ENCODE peak calls at places on chromosomes 7 and 10, in nine cellular contexts. V is ascending aorta; U is activated CD4-positive, alpha-beta T cell treated with anti-CD3 and anti-CD28 coated beads, Interleukin-2, amount 10 ng/mL, durations not matched to agents 7 days and 5 days; W is Daoy; A is H4; I is effector memory CD8-positive, alpha-beta T cell; P is A549; S is pulmonary artery endothelial cell; M is RKO. C is an unnamed sample.

GRCh38 chr10:95395947-95396449 is 105.2 kb upstream of the PDLIM1 start:
- DNase-seq in I (no peak), M (no peak), V (no peak), A (no peak), W (no peak), P (no peak), S (no peak), U (no peak), C (no peak)

GRCh38 chr7:141660259-141660658 is 41.7 kb downstream of the DENND11 start:
- DNase-seq in U (no peak), W (no peak), V (peak), M (no peak), S (peak), P (no peak), A (no peak), I (no peak), C (no peak)

GRCh38 chr7:79282882-79283602 is 170.4 kb downstream of the MAGI2 start:
- DNase-seq in V (no peak), W (peak), S (no peak), P (peak), I (no peak), A (peak), U (no peak), M (peak), C (no peak)

GRCh38 chr7:71896535-71896934 is 515.6 kb downstream of the CALN1 start:
- DNase-seq in A (no peak), W (no peak), M (no peak), U (no peak), I (no peak), P (no peak), V (no peak), S (no peak), C (no peak)

GRCh38 chr7:111107576-111107975 is 16.6 kb downstream of the LRRN3 start:
- DNase-seq in V (no peak), S (no peak), W (no peak), A (no peak), U (no peak), P (no peak), I (no peak), M (no peak), C (no peak)

GRCh38 chr10:80468806-80469421 is 14.8 kb downstream of the TSPAN14 start:
- DNase-seq in M (no peak), W (no peak), V (no peak), P (no peak), A (no peak), U (peak), I (peak), S (no peak), C (no peak)

GRCh38 chr7:391411-391951 is 101.5 kb downstream of the FOXL3 start:
- DNase-seq in M (no peak), W (no peak), V (no peak), I (no peak), S (no peak), U (no peak), A (no peak), P (no peak), C (no peak)

GRCh38 chr7:41696323-41696916 is 6.5 kb downstream of the INHBA start:
- DNase-seq in U (peak), P (peak), M (peak), S (peak), I (no peak), V (no peak), A (peak), W (peak), C (no peak)

GRCh38 chr10:124592101-124592500 is 130.5 kb downstream of the LHPP start:
- DNase-seq in S (no peak), W (no peak), U (no peak), P (no peak), V (no peak), I (no peak), M (no peak), A (no peak), C (no peak)

GRCh38 chr7:24715661-24716479 is 41.4 kb downstream of the GSDME start:
- DNase-seq in U (no peak), P (peak), I (no peak), V (no peak), A (peak), M (peak), W (peak), S (peak), C (peak)

GRCh38 chr7:43044521-43044920 is 67.9 kb upstream of the HECW1 start:
- DNase-seq in S (no peak), I (no peak), M (no peak), P (no peak), W (no peak), A (no peak), V (no peak), U (no peak), C (no peak)

GRCh38 chr10:89164080-89164479 is 43.0 kb downstream of the CH25H start:
- DNase-seq in A (no peak), P (no peak), I (no peak), M (no peak), V (no peak), W (no peak), S (no peak), U (no peak), C (no peak)

GRCh38 chr7:43211276-43211675 is 98.8 kb downstream of the HECW1 start:
- DNase-seq in A (no peak), U (no peak), M (peak), P (peak), S (no peak), V (no peak), W (no peak), I (no peak), C (no peak)

GRCh38 chr10:29174389-29174788 is 114.5 kb upstream of the LYZL1 start:
- DNase-seq in W (no peak), V (no peak), M (peak), S (no peak), U (no peak), A (no peak), I (no peak), P (peak), C (no peak)

GRCh38 chr10:127919418-127920191 is 12.7 kb downstream of the PTPRE start:
- DNase-seq in U (no peak), S (no peak), P (peak), V (no peak), W (peak), I (no peak), A (peak), M (peak), C (no peak)

GRCh38 chr7:18666107-18666728 is 170.7 kb downstream of the HDAC9 start:
- DNase-seq in A (peak), S (peak), P (peak), V (peak), M (peak), U (peak), W (peak), I (peak), C (no peak)

GRCh38 chr7:80450621-80451308 is 61.1 kb downstream of the GNAT3 start:
- DNase-seq in P (peak), M (no peak), V (no peak), I (no peak), W (no peak), S (no peak), A (peak), U (no peak), C (no peak)

GRCh38 chr7:149321978-149322541 is 60.1 kb downstream of the ZNF783 start:
- DNase-seq in W (no peak), I (no peak), M (no peak), V (no peak), U (no peak), A (peak), S (no peak), P (no peak), C (no peak)

GRCh38 chr10:70756710-70757360 is 28.3 kb downstream of the TBATA start:
- DNase-seq in W (no peak), P (no peak), M (no peak), S (no peak), I (no peak), V (no peak), A (no peak), U (no peak), C (no peak)

GRCh38 chr7:28520074-28521015 is 108.0 kb downstream of the CREB5 start:
- DNase-seq in A (no peak), M (no peak), U (no peak), S (no peak), P (no peak), V (no peak), I (no peak), W (no peak), C (no peak)

GRCh38 chr10:131812736-131813604 is 87.8 kb upstream of the PPP2R2D start:
- DNase-seq in V (no peak), W (no peak), P (no peak), S (no peak), U (no peak), A (no peak), M (no peak), I (no peak), C (peak)

GRCh38 chr7:2687881-2688318 is at the start of gene AMZ1:
- DNase-seq in I (no peak), U (no peak), S (no peak), W (peak), P (no peak), M (no peak), A (no peak), V (no peak), C (no peak)

GRCh38 chr7:41652265-41652664 is 50.6 kb downstream of the INHBA start:
- DNase-seq in M (no peak), S (no peak), P (no peak), I (no peak), W (no peak), A (no peak), U (no peak), V (no peak), C (no peak)

GRCh38 chr7:104550362-104550761 is 222.0 kb downstream of the LHFPL3 start:
- DNase-seq in P (no peak), A (no peak), V (no peak), M (no peak), I (no peak), U (no peak), S (no peak), W (peak), C (no peak)

GRCh38 chr10:77800738-77801266 is 125.8 kb downstream of the DLG5 start:
- DNase-seq in W (no peak), I (no peak), A (no peak), V (no peak), U (no peak), M (no peak), P (no peak), S (no peak), C (no peak)

GRCh38 chr10:76906221-76906620 is 731.4 kb downstream of the KCNMA1 start:
- DNase-seq in M (no peak), W (no peak), V (no peak), S (no peak), U (no peak), A (no peak), P (no peak), I (no peak), C (no peak)

GRCh38 chr10:34780818-34781380 is 34.2 kb downstream of the PARD3 start:
- DNase-seq in W (peak), P (no peak), M (no peak), I (no peak), V (no peak), A (peak), S (no peak), U (no peak), C (no peak)

GRCh38 chr10:131899695-131900349 is 986 bp upstream of the PPP2R2D start:
- DNase-seq in P (no peak), S (no peak), W (peak), M (no peak), V (no peak), I (no peak), U (no peak), A (no peak), C (no peak)

GRCh38 chr10:120978589-120979252 is 127.6 kb downstream of the WDR11 start:
- DNase-seq in W (no peak), M (no peak), I (no peak), P (no peak), S (no peak), U (no peak), V (no peak), A (peak), C (no peak)

GRCh38 chr10:114499630-114500190 is 95.4 kb upstream of the AFAP1L2 start:
- DNase-seq in I (no peak), V (no peak), U (peak), A (no peak), P (no peak), W (no peak), S (no peak), M (no peak), C (no peak)

GRCh38 chr10:10364916-10365315 is 652.8 kb upstream of the CELF2 start:
- DNase-seq in U (no peak), V (no peak), P (no peak), M (no peak), S (no peak), A (no peak), I (no peak), W (no peak), C (no peak)

GRCh38 chr10:86330778-86331763 is 35.5 kb downstream of the GRID1 start:
- DNase-seq in V (no peak), W (no peak), I (no peak), P (no peak), M (no peak), S (no peak), A (no peak), U (no peak), C (no peak)

GRCh38 chr7:29214056-29214455 is 19.5 kb downstream of the CHN2 start:
- DNase-seq in S (no peak), U (no peak), I (no peak), A (no peak), W (no peak), P (no peak), V (no peak), M (no peak), C (no peak)

GRCh38 chr10:33306756-33307519 is 27.5 kb downstream of the NRP1 start:
- DNase-seq in S (no peak), W (no peak), I (no peak), P (peak), A (no peak), U (no peak), V (no peak), M (no peak), C (no peak)

GRCh38 chr7:145219461-145219860 is 383.6 kb upstream of the TPK1 start:
- DNase-seq in W (peak), A (peak), U (no peak), I (no peak), M (no peak), S (no peak), P (no peak), V (no peak), C (no peak)

GRCh38 chr7:74051629-74052410 is 23.8 kb downstream of the ELN start:
- DNase-seq in W (peak), V (peak), M (peak), P (peak), S (no peak), I (no peak), U (no peak), A (peak), C (no peak)

GRCh38 chr7:20172736-20173334 is 44.3 kb downstream of the MACC1 start:
- DNase-seq in M (peak), W (peak), P (peak), A (peak), V (no peak), U (no peak), S (no peak), I (no peak), C (no peak)

GRCh38 chr10:123349203-123349602 is 195.0 kb downstream of the BUB3 start:
- DNase-seq in A (no peak), V (no peak), W (no peak), I (no peak), U (no peak), S (no peak), M (no peak), P (no peak), C (no peak)

GRCh38 chr7:55140221-55140980 is 121.6 kb downstream of the EGFR start:
- DNase-seq in S (no peak), I (no peak), W (peak), U (no peak), P (no peak), M (no peak), V (no peak), A (no peak), C (peak)

C was measured in vagina.